ENCODE peak calls at places on chromosomes 12 and 14, in seven cellular contexts. W is stomach; F is GM06990; G is astrocyte of the spinal cord; J is CD8-positive, alpha-beta T cell; A is uterus; Q is body of pancreas. H is an unnamed sample.

GRCh38 chr14:76456200-76456599 is 80.3 kb downstream of the ESRRB start:
- DNase-seq in W (no peak), F (no peak), G (no peak), J (no peak), A (no peak), Q (peak), H (peak)

GRCh38 chr12:58032156-58032555 is 90.8 kb downstream of the ATP23 start:
- DNase-seq in W (no peak), F (no peak), G (no peak), J (no peak), A (no peak), Q (no peak), H (no peak)

GRCh38 chr12:90015228-90015627 is 306.6 kb upstream of the ATP2B1 start:
- DNase-seq in W (no peak), F (no peak), G (no peak), J (no peak), A (no peak), Q (no peak), H (peak)

GRCh38 chr14:41817626-41818025 is 210.9 kb downstream of the LRFN5 start:
- DNase-seq in W (no peak), F (no peak), G (peak), J (no peak), A (no peak), Q (no peak), H (peak)

GRCh38 chr14:38209572-38210159 is 2.0 kb downstream of the SSTR1 start:
- DNase-seq in W (peak), F (no peak), G (no peak), J (no peak), A (no peak), Q (peak), H (peak)

GRCh38 chr12:30041096-30041495 is 257.4 kb upstream of the TMTC1 start:
- DNase-seq in W (no peak), F (no peak), G (no peak), J (no peak), A (no peak), Q (no peak), H (no peak)

GRCh38 chr14:95041477-95042020 is 115.8 kb downstream of the DICER1 start:
- DNase-seq in W (no peak), F (no peak), G (no peak), J (no peak), A (no peak), Q (no peak), H (no peak)

GRCh38 chr12:31370645-31371620 is 45.0 kb upstream of the SINHCAF start:
- DNase-seq in W (no peak), F (no peak), G (no peak), J (no peak), A (no peak), Q (no peak), H (peak)

GRCh38 chr14:80587096-80587724 is 354.3 kb downstream of the CEP128 start:
- DNase-seq in W (no peak), F (peak), G (peak), J (no peak), A (no peak), Q (no peak), H (peak)

GRCh38 chr12:52417742-52418141 is 11.6 kb upstream of the KRT82 start:
- DNase-seq in W (no peak), F (no peak), G (no peak), J (no peak), A (no peak), Q (no peak), H (no peak)

GRCh38 chr14:56759633-56760032 is 50.6 kb downstream of the OTX2 start:
- DNase-seq in W (no peak), F (no peak), G (no peak), J (no peak), A (no peak), Q (no peak), H (no peak)

GRCh38 chr12:19196959-19197630 is 67.6 kb downstream of the PLEKHA5 start:
- DNase-seq in W (no peak), F (no peak), G (no peak), J (no peak), A (no peak), Q (no peak), H (peak)

GRCh38 chr12:57039016-57039798 is 10.7 kb downstream of the MYO1A start:
- DNase-seq in W (no peak), F (no peak), G (no peak), J (no peak), A (no peak), Q (no peak), H (no peak)

GRCh38 chr14:99687284-99688209 is 3.4 kb downstream of the CYP46A1 start:
- DNase-seq in W (no peak), F (no peak), G (no peak), J (peak), A (no peak), Q (peak), H (no peak)

GRCh38 chr14:106308839-106309389 is 782.5 kb downstream of the TMEM121 start:
- DNase-seq in W (peak), F (peak), G (no peak), J (peak), A (no peak), Q (peak), H (no peak)

GRCh38 chr14:103318750-103319419 is 15.2 kb upstream of the EIF5 start:
- DNase-seq in W (no peak), F (no peak), G (no peak), J (no peak), A (no peak), Q (no peak), H (no peak)

GRCh38 chr14:101600891-101601602 is 39.8 kb downstream of the DIO3 start:
- DNase-seq in W (no peak), F (no peak), G (no peak), J (no peak), A (peak), Q (no peak), H (no peak)

GRCh38 chr14:23114669-23115491 is 4.2 kb downstream of the CEBPE start:
- DNase-seq in W (no peak), F (no peak), G (peak), J (no peak), A (no peak), Q (no peak), H (peak)

GRCh38 chr12:122481861-122482260 is 18.9 kb downstream of the ZCCHC8 start:
- DNase-seq in W (no peak), F (no peak), G (no peak), J (no peak), A (no peak), Q (no peak), H (no peak)

GRCh38 chr14:104993306-104993705 is 7.7 kb downstream of the CLBA1 start:
- DNase-seq in W (no peak), F (no peak), G (no peak), J (no peak), A (no peak), Q (no peak), H (no peak)

GRCh38 chr12:39605996-39606395 is 13.6 kb downstream of the ABCD2 start:
- DNase-seq in W (no peak), F (no peak), G (peak), J (no peak), A (no peak), Q (no peak), H (peak)

GRCh38 chr14:103684871-103685270 is 30.4 kb downstream of the XRCC3 start:
- DNase-seq in W (no peak), F (no peak), G (no peak), J (no peak), A (no peak), Q (no peak), H (no peak)

GRCh38 chr14:69008411-69008810 is 29.3 kb upstream of the ACTN1 start:
- DNase-seq in W (no peak), F (no peak), G (peak), J (no peak), A (no peak), Q (no peak), H (peak)

GRCh38 chr12:117093918-117094630 is 5.1 kb downstream of the TESC start:
- DNase-seq in W (no peak), F (no peak), G (no peak), J (no peak), A (no peak), Q (no peak), H (no peak)

GRCh38 chr12:113103756-113104450 is 31.7 kb downstream of the RASAL1 start:
- DNase-seq in W (peak), F (peak), G (no peak), J (peak), A (no peak), Q (peak), H (no peak)

GRCh38 chr14:74324945-74325361 is 22.2 kb upstream of the ABCD4 start:
- DNase-seq in W (no peak), F (no peak), G (peak), J (no peak), A (no peak), Q (no peak), H (peak)

GRCh38 chr12:124780336-124780735 is 83.3 kb downstream of the SCARB1 start:
- DNase-seq in W (no peak), F (no peak), G (no peak), J (no peak), A (no peak), Q (no peak), H (no peak)

GRCh38 chr12:115666168-115666567 is 611.3 kb downstream of the MED13L start:
- DNase-seq in W (no peak), F (no peak), G (no peak), J (no peak), A (no peak), Q (no peak), H (no peak)

GRCh38 chr12:6766651-6767300 is 613 bp downstream of the PTMS start:
- DNase-seq in W (peak), F (peak), G (peak), J (peak), A (peak), Q (peak), H (peak)
- TF ChIP-seq CTCF in W (peak), F (peak), G (peak), J (peak), A (peak), Q (peak), H (peak)

DNA sequence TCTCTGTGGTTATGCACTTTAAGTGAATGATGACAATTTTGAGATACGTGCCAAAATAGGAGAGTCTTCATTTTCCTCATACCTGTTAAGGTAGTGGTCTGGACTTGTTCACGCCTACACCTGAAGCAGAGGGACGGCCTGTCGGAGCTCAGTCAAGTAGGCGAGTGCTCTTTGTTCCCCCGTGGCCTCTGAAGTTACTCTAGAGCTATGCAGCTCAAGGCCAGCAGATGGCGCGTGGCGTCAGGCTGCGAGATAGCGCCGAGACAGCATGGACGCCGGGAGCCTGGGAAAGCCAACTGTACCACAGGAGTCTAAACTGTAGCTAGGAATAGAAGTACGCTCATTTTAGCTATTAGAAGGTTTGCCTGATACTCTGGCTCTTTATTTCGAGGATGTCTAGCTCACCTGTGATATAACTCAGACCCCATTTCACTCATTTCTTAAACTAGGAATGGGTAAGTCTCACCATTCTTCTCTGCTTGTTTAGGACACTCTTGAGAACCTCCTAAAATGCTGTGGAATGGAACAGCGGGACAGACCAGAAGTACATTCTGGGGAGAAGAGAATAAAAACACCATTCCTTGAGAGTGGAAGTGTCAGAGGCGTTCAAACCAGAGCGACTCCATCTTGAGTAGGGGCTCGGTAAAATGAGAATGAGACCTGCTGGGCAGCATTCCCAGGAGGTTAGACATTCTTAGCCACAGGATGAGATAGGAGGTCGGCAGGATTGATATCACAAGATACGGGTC is 267.4 kb upstream of the HMGA2 start:
- DNase-seq in W (peak), F (peak), G (peak), J (peak), A (peak), Q (peak), H (peak)
- H3K4me3 ChIP-seq in W (no peak), F (no peak), G (no peak), J (no peak), A (no peak), Q (no peak), H (no peak)

DNA sequence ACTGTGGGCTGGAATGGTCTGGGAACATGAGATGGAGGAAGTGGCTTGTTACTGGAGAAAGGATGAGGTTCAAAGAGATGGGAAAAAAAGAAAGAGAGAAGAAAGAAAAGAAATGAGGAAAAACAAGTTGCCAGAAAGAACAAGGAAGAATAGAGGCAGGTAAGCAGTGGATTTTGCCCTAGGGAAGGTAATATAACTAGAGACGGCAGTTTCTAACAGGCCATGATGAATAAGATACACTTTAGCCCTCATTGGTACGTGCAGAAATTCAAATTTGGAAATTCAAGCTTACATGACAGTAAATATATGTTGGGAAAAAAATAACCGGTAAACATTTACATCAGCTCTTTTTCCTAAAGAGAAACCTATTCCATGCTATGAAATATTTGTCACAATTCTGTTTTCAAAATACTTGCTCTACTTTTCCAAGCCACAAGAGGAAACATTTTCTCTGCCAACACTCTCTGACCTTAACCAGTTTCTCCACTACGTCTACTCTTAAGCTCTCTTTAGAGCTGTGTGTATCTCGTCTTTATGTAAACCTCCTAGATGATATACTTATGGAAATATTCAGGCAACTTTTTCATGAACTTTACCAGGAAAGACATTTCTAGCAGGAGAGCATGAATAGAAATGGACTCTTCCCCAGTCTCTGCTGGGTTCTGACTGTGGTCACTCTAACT is 268.9 kb upstream of the BTG1 start:
- DNase-seq in W (no peak), F (no peak), G (no peak), J (no peak), A (no peak), Q (no peak), H (peak)
- TF ChIP-seq CTCF in W (no peak), F (no peak), G (no peak), J (no peak), A (no peak), Q (no peak), H (no peak)

DNA sequence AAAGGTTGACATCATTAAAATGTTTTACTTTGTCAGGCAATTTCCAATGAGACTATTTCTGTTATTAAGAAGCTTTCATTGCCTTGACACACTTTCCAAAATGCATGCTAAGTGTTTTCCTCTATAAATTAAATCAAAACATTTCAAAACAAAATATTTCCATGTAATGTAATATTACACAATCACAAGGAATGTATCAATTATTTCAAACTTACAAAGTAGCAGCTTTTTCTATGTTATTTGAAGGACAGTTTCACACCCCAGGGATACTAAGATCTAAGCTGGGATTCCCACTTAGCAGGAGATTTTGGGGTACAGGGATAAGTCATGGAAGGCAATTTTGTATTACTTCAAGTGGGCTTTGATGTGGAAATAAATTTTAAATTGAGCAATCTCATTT is 144.9 kb downstream of the FOXG1 start:
- DNase-seq in W (no peak), F (no peak), G (no peak), J (no peak), A (no peak), Q (no peak), H (no peak)
- H3K4me3 ChIP-seq in W (no peak), F (no peak), G (no peak), J (no peak), A (no peak), Q (no peak), H (no peak)

DNA sequence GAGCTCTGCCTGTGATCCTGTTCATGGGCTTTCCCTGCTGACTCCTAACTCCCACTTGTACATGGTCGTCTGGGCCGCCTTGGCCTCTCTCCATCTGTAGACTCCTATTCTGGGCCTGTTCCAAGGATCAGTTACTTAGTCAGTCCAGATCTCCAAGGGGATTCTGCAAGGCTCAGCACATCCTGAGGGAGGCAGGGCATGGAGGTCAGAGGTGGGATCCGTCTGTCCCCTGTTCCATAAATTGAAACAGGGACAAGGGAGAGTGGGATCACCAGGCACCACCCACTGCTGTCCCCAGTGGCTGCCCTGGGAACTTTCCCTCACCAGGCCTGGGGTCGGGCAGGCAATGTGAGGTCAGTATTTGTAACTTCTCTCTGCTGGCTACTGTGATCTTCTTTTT is 43.5 kb downstream of the KCTD10 start:
- DNase-seq in W (no peak), F (no peak), G (no peak), J (no peak), A (peak), Q (no peak), H (no peak)
- TF ChIP-seq CTCF in W (peak), F (peak), G (peak), J (no peak), A (no peak), Q (no peak), H (peak)

H was measured in fibroblast of pulmonary artery.